ENCODE peak calls at places on chromosome 18, in eight cellular contexts. K is A549; A is psoas muscle; E is lower lobe of right lung; M is dorsolateral prefrontal cortex; U is breast epithelium; Y is neural progenitor cell; C is CD8-positive, alpha-beta memory T cell. P is an unnamed sample.

GRCh38 chr18:36067118-36067957 is at the start of gene RPRD1A:
- DNase-seq in Y (peak; percentile 97), K (peak; percentile 87), E (peak; percentile 99), U (peak; percentile 94), A (peak; percentile 98), M (peak; percentile 98), C (peak; percentile 96), P (peak; percentile 95)

GRCh38 chr18:46320928-46321855 is 217.0 kb downstream of the HAUS1 start:
- DNase-seq in U (no peak), C (no peak), Y (no peak), K (no peak), M (no peak), A (no peak), E (no peak), P (no peak)

GRCh38 chr18:23939366-23939765 is 75.2 kb upstream of the TTC39C start:
- DNase-seq in M (no peak), E (no peak), Y (no peak), C (no peak), K (no peak), U (no peak), A (no peak), P (no peak)

GRCh38 chr18:12571617-12572016 is 86.3 kb downstream of the SPIRE1 start:
- DNase-seq in K (no peak), M (no peak), C (no peak), E (no peak), A (no peak), U (no peak), Y (no peak), P (no peak)

GRCh38 chr18:13613099-13613498 is 113.3 kb downstream of the FAM210A start:
- DNase-seq in K (no peak), A (no peak), E (no peak), Y (no peak), U (no peak), C (no peak), M (no peak), P (no peak)

GRCh38 chr18:12904012-12904516 is 20.0 kb upstream of the PTPN2 start:
- DNase-seq in M (no peak), A (no peak), E (no peak), Y (no peak), C (peak; percentile 33), U (no peak), K (no peak), P (no peak)

GRCh38 chr18:49886891-49887764 is 73.8 kb upstream of the ACAA2 start:
- DNase-seq in A (no peak), K (no peak), Y (peak; percentile 31), M (no peak), E (no peak), U (no peak), C (no peak), P (no peak)

GRCh38 chr18:76983184-76983583 is 149.4 kb downstream of the MBP start:
- DNase-seq in K (peak; percentile 68), Y (peak; percentile 87), C (peak; percentile 76), M (peak; percentile 77), E (peak; percentile 91), U (peak; percentile 67), A (peak; percentile 88), P (peak; percentile 84)

GRCh38 chr18:79975985-79976680 is 11.7 kb downstream of the HSBP1L1 start:
- DNase-seq in E (no peak), K (no peak), C (no peak), A (no peak), M (peak; percentile 36), Y (no peak), U (no peak), P (no peak)

GRCh38 chr18:28826062-28826565 is 649.2 kb upstream of the CDH2 start:
- DNase-seq in Y (no peak), E (no peak), A (no peak), M (no peak), C (no peak), K (no peak), U (no peak), P (no peak)

GRCh38 chr18:43159091-43159490 is 43.6 kb upstream of the RIT2 start:
- DNase-seq in K (no peak), U (no peak), C (no peak), Y (no peak), A (no peak), E (no peak), M (peak; percentile 39), P (no peak)

GRCh38 chr18:45103319-45104070 is 422.8 kb downstream of the SETBP1 start:
- DNase-seq in Y (no peak), M (no peak), E (no peak), A (no peak), U (no peak), C (no peak), K (no peak), P (no peak)

GRCh38 chr18:48100712-48101165 is 170.3 kb upstream of the SMAD2 start:
- DNase-seq in U (no peak), K (no peak), C (no peak), E (no peak), Y (peak; percentile 58), M (no peak), A (no peak), P (no peak)

GRCh38 chr18:44411277-44411900 is 269.3 kb upstream of the SETBP1 start:
- DNase-seq in U (no peak), C (no peak), Y (no peak), E (no peak), M (no peak), A (no peak), K (no peak), P (no peak)

GRCh38 chr18:24026457-24026856 is 11.9 kb downstream of the TTC39C start:
- DNase-seq in A (no peak), M (no peak), C (no peak), E (no peak), Y (no peak), U (no peak), K (no peak), P (no peak)

GRCh38 chr18:48133675-48134251 is 203.3 kb upstream of the SMAD2 start:
- DNase-seq in A (no peak), M (no peak), E (no peak), K (no peak), Y (no peak), C (no peak), U (peak; percentile 59), P (no peak)

GRCh38 chr18:44747157-44747556 is 66.5 kb downstream of the SETBP1 start:
- DNase-seq in M (no peak), K (no peak), U (no peak), C (no peak), E (no peak), A (no peak), Y (no peak), P (no peak)

GRCh38 chr18:3061581-3062416 is 48.9 kb upstream of the LPIN2 start:
- DNase-seq in K (no peak), A (no peak), M (no peak), E (no peak), U (no peak), C (peak; percentile 19), Y (no peak), P (no peak)

GRCh38 chr18:76452357-76452756 is 42.7 kb downstream of the ZNF516 start:
- DNase-seq in U (no peak), C (no peak), A (no peak), M (no peak), Y (no peak), E (peak; percentile 30), K (no peak), P (no peak)

GRCh38 chr18:46728219-46728930 is 28.5 kb downstream of the ST8SIA5 start:
- DNase-seq in E (no peak), Y (no peak), A (no peak), K (no peak), U (no peak), M (peak; percentile 87), C (no peak), P (no peak)

GRCh38 chr18:69659142-69659651 is 258.5 kb downstream of the DOK6 start:
- DNase-seq in U (no peak), E (no peak), K (no peak), Y (no peak), C (no peak), A (no peak), M (no peak), P (no peak)
- H3K27ac ChIP-seq in U (no peak overlapping the region), E (no peak overlapping the region), K (no peak overlapping the region), Y (no peak overlapping the region), C (no peak overlapping the region), A (no peak overlapping the region), M (no peak overlapping the region), P (no peak overlapping the region)

DNA sequence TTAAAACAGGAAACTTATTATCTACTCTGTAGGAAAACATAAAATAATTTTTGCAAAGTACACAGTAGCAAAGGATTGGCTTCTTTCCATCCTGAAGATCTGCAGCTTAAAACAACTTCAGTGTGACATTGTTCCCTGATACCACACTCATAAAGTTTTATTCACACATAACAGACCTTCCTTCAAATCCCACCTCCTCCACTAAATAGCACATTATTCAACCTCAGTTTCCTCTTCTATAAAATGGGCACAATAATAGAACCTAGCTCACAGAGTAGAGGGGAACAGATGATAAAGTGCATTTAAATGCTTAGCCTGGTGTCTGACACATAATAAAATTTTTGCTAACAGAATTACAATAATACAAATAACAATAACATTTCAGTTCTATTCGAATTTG is 250.4 kb upstream of the RBBP8 start:
- DNase-seq in E (no peak), U (no peak), Y (no peak), C (no peak), K (no peak), A (no peak), M (no peak), P (no peak)
- H3K27ac ChIP-seq in E (no peak overlapping the region), U (peak overlapping the region; percentile 5), Y (no peak overlapping the region), C (no peak overlapping the region), K (peak overlapping the region; percentile 94), A (no peak overlapping the region), M (no peak overlapping the region), P (no peak overlapping the region)

DNA sequence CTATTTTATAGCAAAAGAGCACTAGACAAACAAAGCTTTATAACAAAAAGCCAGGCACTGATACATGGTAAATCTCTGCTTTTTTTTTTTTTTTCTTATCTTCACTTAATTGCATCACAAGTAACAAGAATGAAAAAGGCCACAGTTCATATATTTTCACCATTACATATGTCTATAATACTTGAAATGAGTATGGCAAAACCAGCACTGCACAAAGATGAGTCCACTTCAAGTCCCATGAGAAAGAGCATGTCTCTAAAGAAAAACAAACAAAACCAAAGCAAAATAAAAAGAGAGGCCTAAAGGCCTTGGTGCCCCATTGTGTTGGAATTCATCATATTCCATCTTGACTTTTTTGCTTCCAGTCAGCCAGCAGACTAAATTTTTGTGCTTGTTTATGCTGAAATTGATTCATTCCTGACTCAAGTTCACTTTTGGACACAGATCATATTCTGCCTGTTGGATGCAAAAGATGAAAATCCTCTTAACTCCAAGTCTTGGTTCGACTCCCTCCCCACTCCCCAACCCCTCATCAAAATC is 264.9 kb upstream of the CCDC68 start:
- DNase-seq in M (no peak), K (no peak), C (no peak), U (no peak), A (no peak), E (no peak), Y (no peak), P (no peak)
- H3K27ac ChIP-seq in M (peak overlapping the region; percentile 2), K (no peak overlapping the region), C (no peak overlapping the region), U (no peak overlapping the region), A (no peak overlapping the region), E (no peak overlapping the region), Y (no peak overlapping the region), P (no peak overlapping the region)

DNA sequence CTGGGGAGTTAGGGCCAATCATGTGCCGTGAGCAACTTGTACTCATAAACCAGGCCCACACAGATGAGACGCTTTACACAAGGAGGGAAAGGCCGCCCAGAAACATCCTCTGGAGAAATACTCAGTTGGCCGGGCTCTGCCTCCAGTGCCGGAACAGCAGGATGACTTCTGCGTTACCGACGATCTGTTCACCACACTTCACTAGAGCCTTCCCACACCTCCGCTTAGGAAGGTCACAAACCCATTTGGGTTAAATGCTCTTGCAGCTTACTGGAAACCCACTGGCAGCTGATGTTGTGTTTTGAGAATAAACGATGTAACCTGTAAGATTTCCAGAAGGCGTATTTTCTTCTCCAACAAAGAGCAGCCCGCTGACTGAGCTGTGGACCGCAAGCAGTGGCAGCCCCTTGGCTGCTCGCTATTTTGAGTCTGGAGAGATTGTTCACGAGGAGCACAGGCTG is 44.1 kb downstream of the COLEC12 start:
- DNase-seq in A (peak; percentile 67), E (no peak), M (no peak), U (peak; percentile 18), Y (no peak), C (no peak), K (no peak), P (no peak)
- H3K27ac ChIP-seq in A (peak overlapping the region; percentile 30), E (peak overlapping the region; percentile 66), M (peak overlapping the region; percentile 78), U (peak overlapping the region; percentile 86), Y (no peak overlapping the region), C (no peak overlapping the region), K (no peak overlapping the region), P (peak overlapping the region; percentile 37)

P was measured in caudate nucleus.